ENCODE peak calls at places on chromosomes 1 and 21, in eight cellular contexts. I is effector memory CD4-positive, alpha-beta T cell; Z is GM23338; T is CD8-positive, alpha-beta T cell; K is gastrocnemius medialis; X is aorta; D is astrocyte; B is SJSA1. E is an unnamed sample.

GRCh38 chr1:92556350-92556749 is 69.6 kb upstream of the GFI1 start:
- DNase-seq in B (no peak), Z (no peak), X (no peak), K (no peak), I (no peak), T (no peak), D (no peak), E (no peak)

GRCh38 chr1:225897595-225898514 is 8.9 kb upstream of the LEFTY1 start:
- DNase-seq in T (peak), I (no peak), K (no peak), B (no peak), D (no peak), Z (no peak), X (no peak), E (no peak)

GRCh38 chr1:204335085-204335484 is 24.6 kb downstream of the PLEKHA6 start:
- DNase-seq in I (no peak), B (peak), X (no peak), T (no peak), K (no peak), Z (no peak), D (no peak), E (no peak)

GRCh38 chr21:32261929-32262328 is 16.9 kb downstream of the MIS18A start:
- DNase-seq in K (no peak), X (no peak), I (no peak), Z (no peak), T (no peak), D (no peak), B (no peak), E (no peak)

GRCh38 chr1:235583511-235584001 is 66.0 kb downstream of the GNG4 start:
- DNase-seq in T (no peak), Z (no peak), D (no peak), I (no peak), K (no peak), B (no peak), X (no peak), E (no peak)

GRCh38 chr21:38139380-38140168 is 117.2 kb upstream of the KCNJ15 start:
- DNase-seq in I (no peak), B (no peak), X (no peak), Z (no peak), D (peak), T (no peak), K (no peak), E (peak)

GRCh38 chr1:78277253-78277652 is 213.5 kb upstream of the PTGFR start:
- DNase-seq in D (peak), B (peak), K (no peak), T (no peak), X (no peak), I (no peak), Z (no peak), E (peak)

GRCh38 chr1:245679796-245680195 is 525.0 kb downstream of the KIF26B start:
- DNase-seq in D (no peak), X (no peak), I (no peak), T (no peak), Z (no peak), B (peak), K (no peak), E (no peak)

GRCh38 chr1:107432108-107432507 is 291.3 kb downstream of the NTNG1 start:
- DNase-seq in I (no peak), T (no peak), B (no peak), D (no peak), K (no peak), X (no peak), Z (peak), E (no peak)

GRCh38 chr1:85296980-85297379 is 20.5 kb upstream of the BCL10 start:
- DNase-seq in T (no peak), I (no peak), Z (no peak), D (peak), B (no peak), X (no peak), K (no peak), E (no peak)

GRCh38 chr21:46294647-46295176 is 8.6 kb downstream of the YBEY start:
- DNase-seq in X (no peak), I (no peak), K (no peak), Z (no peak), D (peak), T (no peak), B (peak), E (peak)

GRCh38 chr1:94095112-94095637 is 25.8 kb downstream of the ABCA4 start:
- DNase-seq in Z (no peak), T (no peak), D (peak), X (peak), K (peak), B (peak), I (no peak), E (peak)

GRCh38 chr1:171663036-171663853 is 10.8 kb upstream of the MYOC start:
- DNase-seq in X (no peak), I (no peak), B (no peak), T (no peak), Z (no peak), D (no peak), K (no peak), E (no peak)
- H3K27ac ChIP-seq in X (no peak), I (no peak), B (no peak), T (no peak), Z (no peak), D (no peak), K (peak), E (no peak)

DNA sequence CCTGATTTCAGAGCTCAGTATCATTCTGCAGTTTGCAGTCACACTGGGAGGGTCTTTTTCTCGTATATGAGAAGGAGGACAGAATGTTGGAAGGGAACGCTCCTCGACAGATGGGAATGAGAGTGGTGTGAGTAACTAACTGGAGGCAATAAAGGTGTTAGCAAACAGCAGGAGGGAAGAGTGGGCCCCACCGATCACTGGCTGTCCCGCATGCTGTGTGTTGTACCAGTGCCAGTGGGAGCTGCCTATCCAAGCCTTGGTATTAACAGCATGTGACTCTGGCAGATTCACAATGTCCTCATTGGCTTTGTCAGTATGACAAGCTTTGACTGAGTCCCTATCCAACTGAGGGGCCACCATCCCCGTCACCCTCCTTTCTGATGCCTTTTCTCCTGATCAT is 188.3 kb downstream of the NRIP1 start:
- DNase-seq in K (no peak), D (no peak), X (no peak), B (no peak), T (no peak), Z (no peak), I (no peak), E (no peak)
- H3K27ac ChIP-seq in K (no peak), D (no peak), X (no peak), B (no peak), T (no peak), Z (no peak), I (no peak), E (peak)

GRCh38 chr1:218284377-218284916 is 646 bp upstream of the RRP15 start:
- DNase-seq in B (no peak), K (no peak), I (no peak), Z (peak), D (no peak), X (no peak), T (no peak), E (no peak)
- H3K27ac ChIP-seq in B (peak), K (peak), I (peak), Z (peak), D (peak), X (peak), T (peak), E (peak)

DNA sequence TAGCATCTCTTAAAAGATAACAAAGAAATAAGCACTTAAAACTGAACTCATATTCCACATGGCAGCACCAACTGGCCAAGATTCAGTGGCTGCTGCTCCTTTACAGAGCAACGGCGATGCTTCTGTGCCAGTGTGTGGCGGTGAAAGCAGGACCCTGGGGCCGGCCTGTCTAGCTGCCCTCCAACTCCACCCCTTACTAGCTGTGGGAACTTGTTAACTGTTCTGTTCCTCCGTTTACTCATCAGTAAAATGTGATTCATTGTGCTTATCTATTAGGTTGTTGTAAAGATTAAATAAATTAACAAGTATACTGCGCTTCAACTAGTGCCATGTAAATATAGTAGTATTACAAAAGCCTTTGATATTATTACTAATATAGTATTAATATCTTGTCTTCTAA is 133.2 kb downstream of the GDAP2 start:
- DNase-seq in X (no peak), D (no peak), Z (no peak), T (no peak), B (no peak), K (no peak), I (no peak), E (peak)
- H3K27ac ChIP-seq in X (no peak), D (no peak), Z (no peak), T (no peak), B (peak), K (no peak), I (no peak), E (no peak)

GRCh38 chr1:180930687-180931086 is 18.0 kb downstream of the KIAA1614 start:
- DNase-seq in T (no peak), Z (no peak), I (no peak), K (no peak), B (no peak), X (no peak), D (no peak), E (no peak)
- H3K27ac ChIP-seq in T (no peak), Z (no peak), I (no peak), K (no peak), B (no peak), X (no peak), D (no peak), E (no peak)

GRCh38 chr1:9845914-9846313 is 22.1 kb upstream of the CLSTN1 start:
- DNase-seq in K (no peak), Z (no peak), T (no peak), D (no peak), X (no peak), I (no peak), B (no peak), E (no peak)
- H3K27ac ChIP-seq in K (no peak), Z (no peak), T (no peak), D (no peak), X (no peak), I (no peak), B (no peak), E (no peak)

GRCh38 chr1:117682372-117682771 is 76.5 kb downstream of the TENT5C start:
- DNase-seq in T (no peak), Z (no peak), K (peak), D (no peak), I (no peak), B (no peak), X (no peak), E (no peak)
- H3K27ac ChIP-seq in T (no peak), Z (no peak), K (peak), D (no peak), I (no peak), B (no peak), X (peak), E (no peak)

DNA sequence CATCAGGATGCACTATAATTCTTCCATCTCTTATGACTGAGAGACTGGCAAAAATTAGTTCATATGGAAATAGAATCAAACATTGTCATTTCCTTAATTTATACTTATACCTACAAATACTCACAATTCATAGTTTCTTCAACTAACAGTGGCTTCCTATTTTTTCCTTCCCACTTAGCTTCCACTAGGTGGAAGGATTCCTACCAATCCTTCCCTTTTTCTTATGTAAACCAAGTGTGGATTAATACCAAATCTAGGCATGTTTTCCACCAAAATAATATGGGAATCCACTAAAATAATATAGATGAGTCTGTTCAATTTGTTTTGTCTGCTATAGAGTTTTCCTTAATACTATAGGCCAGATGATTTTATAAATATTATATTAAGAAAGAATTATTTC is 1537.1 kb downstream of the PLA2G4A start:
- DNase-seq in I (no peak), D (no peak), X (no peak), T (no peak), K (no peak), B (no peak), Z (peak), E (no peak)
- H3K27ac ChIP-seq in I (no peak), D (no peak), X (no peak), T (no peak), K (no peak), B (no peak), Z (no peak), E (no peak)

DNA sequence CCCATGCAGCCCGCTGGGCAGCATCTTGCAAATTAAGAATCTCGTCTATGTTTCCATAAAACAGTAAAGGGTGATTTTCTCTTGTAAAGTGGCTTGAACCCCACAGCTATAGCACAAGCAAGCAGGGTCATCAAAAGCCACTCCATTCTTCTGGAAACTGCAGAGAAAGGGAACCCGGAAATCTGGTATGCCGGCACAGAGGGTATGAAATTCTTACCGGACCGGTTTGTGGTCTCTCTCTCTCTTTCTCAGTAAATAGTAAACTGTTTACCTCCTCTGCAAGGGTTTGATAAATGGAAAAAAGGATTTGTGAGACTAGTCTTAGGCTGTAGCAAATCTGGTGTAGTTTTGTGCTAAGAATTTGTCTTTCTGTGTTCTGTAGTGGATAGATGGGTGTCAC is 2.7 kb upstream of the ADSS2 start:
- DNase-seq in Z (peak), K (no peak), I (no peak), X (no peak), D (no peak), B (no peak), T (no peak), E (no peak)
- H3K27ac ChIP-seq in Z (peak), K (no peak), I (no peak), X (no peak), D (no peak), B (no peak), T (no peak), E (no peak)

E was measured in brain microvascular endothelial cell.